ENCODE peak calls at places on chromosomes 1 and 21, in four cellular contexts. D is neural crest cell, P is activated T-cell treated with anti-CD3 and anti-CD28 coated beads for 1 hour, J is brain microvascular endothelial cell. R is an unnamed sample.

GRCh38 chr1:2973661-2974593 is 47.3 kb upstream of the ACTRT2 start:
- DNase-seq in D (no peak), P (no peak), J (no peak), R (no peak)

GRCh38 chr1:145846191-145846590 is 761 bp downstream of the NUDT17 start:
- DNase-seq in D (peak), P (no peak), J (no peak), R (peak)

GRCh38 chr1:50183734-50184133 is 75.0 kb downstream of the ELAVL4 start:
- DNase-seq in D (no peak), P (no peak), J (no peak), R (no peak)

GRCh38 chr1:41751804-41752513 is 166.8 kb downstream of the HIVEP3 start:
- DNase-seq in D (no peak), P (no peak), J (peak), R (no peak)

GRCh38 chr1:25795227-25795626 is 4.8 kb upstream of the SELENON start:
- DNase-seq in D (no peak), P (no peak), J (no peak), R (no peak)

GRCh38 chr1:7555391-7556185 is 215.5 kb upstream of the VAMP3 start:
- DNase-seq in D (no peak), P (no peak), J (no peak), R (no peak)

GRCh38 chr1:83960669-83961277 is 38.2 kb downstream of the TTLL7 start:
- DNase-seq in D (no peak), P (no peak), J (no peak), R (no peak)

GRCh38 chr21:42111470-42111743 is 40.3 kb downstream of the UMODL1 start:
- DNase-seq in D (no peak), P (no peak), J (no peak), R (no peak)

GRCh38 chr1:17485280-17485679 is 45.8 kb upstream of the RCC2 start:
- DNase-seq in D (no peak), P (no peak), J (peak), R (no peak)

GRCh38 chr1:39269791-39270342 is 65.4 kb downstream of the MACF1 start:
- DNase-seq in D (no peak), P (no peak), J (no peak), R (no peak)

GRCh38 chr1:234755449-234755863 is 145.5 kb upstream of the IRF2BP2 start:
- DNase-seq in D (no peak), P (no peak), J (peak), R (no peak)

GRCh38 chr1:59298178-59298583 is 1.3 kb downstream of the FGGY start:
- DNase-seq in D (no peak), P (no peak), J (no peak), R (no peak)

GRCh38 chr1:15946546-15947381 is 29.1 kb downstream of the ZBTB17 start:
- DNase-seq in D (no peak), P (no peak), J (no peak), R (no peak)

GRCh38 chr21:42490735-42491134 is 5.3 kb downstream of the RSPH1 start:
- DNase-seq in D (no peak), P (no peak), J (no peak), R (no peak)

GRCh38 chr1:221712776-221713431 is 29.0 kb downstream of the DUSP10 start:
- DNase-seq in D (no peak), P (peak), J (no peak), R (no peak)

GRCh38 chr1:169361281-169361680 is 6.3 kb downstream of the NME7 start:
- DNase-seq in D (no peak), P (no peak), J (no peak), R (no peak)

GRCh38 chr1:163932901-163933300 is 611.1 kb downstream of the NUF2 start:
- DNase-seq in D (no peak), P (no peak), J (no peak), R (no peak)

GRCh38 chr1:218828125-218828650 is 345.5 kb upstream of the LYPLAL1 start:
- DNase-seq in D (no peak), P (no peak), J (no peak), R (no peak)

GRCh38 chr1:243710467-243710866 is 139.6 kb downstream of the AKT3 start:
- DNase-seq in D (no peak), P (no peak), J (no peak), R (no peak)

GRCh38 chr1:54017979-54018378 is at the start of gene LDLRAD1:
- DNase-seq in D (no peak), P (no peak), J (no peak), R (no peak)

GRCh38 chr1:115227683-115228082 is 110.4 kb downstream of the NGF start:
- DNase-seq in D (no peak), P (no peak), J (no peak), R (no peak)

GRCh38 chr1:159647616-159648015 is 60.0 kb downstream of the APCS start:
- DNase-seq in D (no peak), P (no peak), J (no peak), R (no peak)

GRCh38 chr1:209705033-209705589 is 465 bp downstream of the HSD11B1 start:
- DNase-seq in D (no peak), P (no peak), J (no peak), R (no peak)

GRCh38 chr1:112673589-112674439 is 645 bp upstream of the MOV10 start:
- DNase-seq in D (no peak), P (no peak), J (peak), R (no peak)